ENCODE peak calls at places on chromosome 15, in four cellular contexts. One of them, this sample, is unnamed.

GRCh38 chr15:47742334-47742733 is 25.0 kb downstream of the SEMA6D start:
- DNase-seq in GM04503: no peak
- DNase-seq in sigmoid colon: no peak
- DNase-seq in lower lobe of right lung: no peak
- DNase-seq in this sample: no peak

GRCh38 chr15:29840054-29840453 is 17.8 kb upstream of the TJP1 start:
- DNase-seq in GM04503: no peak
- DNase-seq in sigmoid colon: no peak
- DNase-seq in lower lobe of right lung: no peak
- DNase-seq in this sample: no peak

GRCh38 chr15:96088592-96088991 is 241.9 kb upstream of the NR2F2 start:
- DNase-seq in GM04503: no peak
- DNase-seq in sigmoid colon: no peak
- DNase-seq in lower lobe of right lung: no peak
- DNase-seq in this sample: no peak

GRCh38 chr15:94119215-94119815 is 112.0 kb upstream of the MCTP2 start:
- DNase-seq in GM04503: no peak
- DNase-seq in sigmoid colon: peak; percentile 76
- DNase-seq in lower lobe of right lung: no peak
- DNase-seq in this sample: no peak

GRCh38 chr15:94620632-94621031 is 389.3 kb downstream of the MCTP2 start:
- DNase-seq in GM04503: no peak
- DNase-seq in sigmoid colon: no peak
- DNase-seq in lower lobe of right lung: no peak
- DNase-seq in this sample: no peak

GRCh38 chr15:48842501-48842900 is 31.6 kb upstream of the CEP152 start:
- DNase-seq in GM04503: no peak
- DNase-seq in sigmoid colon: no peak
- DNase-seq in lower lobe of right lung: no peak
- DNase-seq in this sample: no peak

GRCh38 chr15:80518522-80518921 is 114.3 kb downstream of the ARNT2 start:
- DNase-seq in GM04503: no peak
- DNase-seq in sigmoid colon: no peak
- DNase-seq in lower lobe of right lung: no peak
- DNase-seq in this sample: no peak

GRCh38 chr15:43912991-43913927 is 86.5 kb downstream of the WDR76 start:
- DNase-seq in GM04503: peak; percentile 93
- DNase-seq in sigmoid colon: no peak
- DNase-seq in lower lobe of right lung: no peak
- DNase-seq in this sample: no peak

GRCh38 chr15:92884813-92885461 is 15.2 kb upstream of the CHD2 start:
- DNase-seq in GM04503: no peak
- DNase-seq in sigmoid colon: no peak
- DNase-seq in lower lobe of right lung: no peak
- DNase-seq in this sample: no peak